ENCODE peak calls at places on chromosome 14, in seven cellular contexts. One of them, this sample, is unnamed.

GRCh38 chr14:72545411-72546311 is 348.2 kb downstream of the DPF3 start:
- DNase-seq in K562: no peak
- DNase-seq in GM12878: no peak
- DNase-seq in HCT116: no peak
- DNase-seq in HepG2: no peak
- DNase-seq in H1: no peak
- DNase-seq in SK-N-SH: no peak
- DNase-seq in this sample: no peak

GRCh38 chr14:103392572-103392971 is 7.4 kb downstream of the MARK3 start:
- DNase-seq in HCT116: no peak
- DNase-seq in GM12878: no peak
- DNase-seq in SK-N-SH: no peak
- DNase-seq in H1: no peak
- DNase-seq in HepG2: no peak
- DNase-seq in K562: no peak
- DNase-seq in this sample: no peak

GRCh38 chr14:68692216-68692615 is 100.7 kb downstream of the ZFP36L1 start:
- DNase-seq in HepG2: no peak
- DNase-seq in GM12878: no peak
- DNase-seq in HCT116: no peak
- DNase-seq in SK-N-SH: no peak
- DNase-seq in H1: no peak
- DNase-seq in K562: no peak
- DNase-seq in this sample: no peak

GRCh38 chr14:44149597-44149996 is 357.5 kb downstream of the FSCB start:
- DNase-seq in HepG2: peak
- DNase-seq in GM12878: no peak
- DNase-seq in HCT116: peak
- DNase-seq in K562: peak
- DNase-seq in H1: peak
- DNase-seq in SK-N-SH: peak
- DNase-seq in this sample: peak

GRCh38 chr14:91946313-91947195 is 940 bp downstream of the FBLN5 start:
- DNase-seq in GM12878: no peak
- DNase-seq in HCT116: no peak
- DNase-seq in HepG2: no peak
- DNase-seq in H1: no peak
- DNase-seq in SK-N-SH: no peak
- DNase-seq in K562: no peak
- DNase-seq in this sample: no peak

GRCh38 chr14:104284107-104284592 is 145.8 kb downstream of the KIF26A start:
- DNase-seq in HCT116: no peak
- DNase-seq in HepG2: no peak
- DNase-seq in K562: no peak
- DNase-seq in H1: no peak
- DNase-seq in SK-N-SH: peak
- DNase-seq in GM12878: no peak
- DNase-seq in this sample: no peak

GRCh38 chr14:67186369-67186768 is 2.9 kb upstream of the GARIN2 start:
- DNase-seq in HepG2: no peak
- DNase-seq in GM12878: no peak
- DNase-seq in H1: no peak
- DNase-seq in SK-N-SH: no peak
- DNase-seq in HCT116: no peak
- DNase-seq in K562: no peak
- DNase-seq in this sample: no peak

GRCh38 chr14:105492966-105493871 is 2.2 kb downstream of the TEDC1 start:
- DNase-seq in GM12878: no peak
- DNase-seq in SK-N-SH: no peak
- DNase-seq in H1: no peak
- DNase-seq in HCT116: no peak
- DNase-seq in HepG2: no peak
- DNase-seq in K562: no peak
- DNase-seq in this sample: no peak

GRCh38 chr14:73909681-73910080 is 23.0 kb downstream of the ZNF410 start:
- DNase-seq in SK-N-SH: no peak
- DNase-seq in HCT116: no peak
- DNase-seq in GM12878: no peak
- DNase-seq in HepG2: no peak
- DNase-seq in H1: no peak
- DNase-seq in K562: no peak
- DNase-seq in this sample: no peak

GRCh38 chr14:95184413-95184790 is 27.1 kb upstream of the DICER1 start:
- DNase-seq in H1: no peak
- DNase-seq in HepG2: no peak
- DNase-seq in HCT116: no peak
- DNase-seq in SK-N-SH: no peak
- DNase-seq in GM12878: no peak
- DNase-seq in K562: no peak
- DNase-seq in this sample: no peak

GRCh38 chr14:90093942-90094595 is 32.3 kb downstream of the KCNK13 start:
- DNase-seq in SK-N-SH: no peak
- DNase-seq in HCT116: no peak
- DNase-seq in HepG2: no peak
- DNase-seq in H1: no peak
- DNase-seq in K562: no peak
- DNase-seq in GM12878: no peak
- DNase-seq in this sample: no peak

GRCh38 chr14:88005978-88006851 is 1.3 kb downstream of the GPR65 start:
- DNase-seq in SK-N-SH: no peak
- DNase-seq in H1: no peak
- DNase-seq in GM12878: peak
- DNase-seq in K562: no peak
- DNase-seq in HepG2: no peak
- DNase-seq in HCT116: no peak
- DNase-seq in this sample: no peak

GRCh38 chr14:79483989-79484388 is 727.3 kb downstream of the DIO2 start:
- DNase-seq in H1: peak
- DNase-seq in K562: no peak
- DNase-seq in GM12878: no peak
- DNase-seq in HCT116: no peak
- DNase-seq in HepG2: no peak
- DNase-seq in SK-N-SH: no peak
- DNase-seq in this sample: no peak

GRCh38 chr14:74574706-74575105 is 37.3 kb downstream of the LTBP2 start:
- DNase-seq in HepG2: no peak
- DNase-seq in K562: no peak
- DNase-seq in H1: no peak
- DNase-seq in GM12878: no peak
- DNase-seq in HCT116: no peak
- DNase-seq in SK-N-SH: no peak
- DNase-seq in this sample: no peak

GRCh38 chr14:52275372-52275771 is 7.9 kb downstream of the PTGDR start:
- DNase-seq in K562: no peak
- DNase-seq in HepG2: no peak
- DNase-seq in HCT116: no peak
- DNase-seq in H1: no peak
- DNase-seq in GM12878: no peak
- DNase-seq in SK-N-SH: no peak
- DNase-seq in this sample: no peak

GRCh38 chr14:55339770-55340169 is 68.5 kb downstream of the FBXO34 start:
- DNase-seq in SK-N-SH: no peak
- DNase-seq in H1: no peak
- DNase-seq in HCT116: no peak
- DNase-seq in GM12878: no peak
- DNase-seq in HepG2: no peak
- DNase-seq in K562: no peak
- DNase-seq in this sample: no peak

GRCh38 chr14:47511829-47512228 is 163.6 kb downstream of the MDGA2 start:
- DNase-seq in SK-N-SH: no peak
- DNase-seq in HCT116: no peak
- DNase-seq in H1: no peak
- DNase-seq in GM12878: no peak
- DNase-seq in HepG2: no peak
- DNase-seq in K562: no peak
- DNase-seq in this sample: no peak

GRCh38 chr14:38611928-38612327 is 356.0 kb upstream of the CLEC14A start:
- DNase-seq in GM12878: no peak
- DNase-seq in K562: no peak
- DNase-seq in HepG2: no peak
- DNase-seq in SK-N-SH: no peak
- DNase-seq in HCT116: no peak
- DNase-seq in H1: no peak
- DNase-seq in this sample: no peak

GRCh38 chr14:50859296-50859624 is 12.6 kb upstream of the ABHD12B start:
- DNase-seq in SK-N-SH: no peak
- DNase-seq in H1: no peak
- DNase-seq in HepG2: no peak
- DNase-seq in GM12878: no peak
- DNase-seq in HCT116: no peak
- DNase-seq in K562: no peak
- DNase-seq in this sample: no peak

GRCh38 chr14:26738571-26738970 is 140.7 kb upstream of the NOVA1 start:
- DNase-seq in H1: no peak
- DNase-seq in GM12878: no peak
- DNase-seq in HCT116: no peak
- DNase-seq in HepG2: no peak
- DNase-seq in K562: no peak
- DNase-seq in SK-N-SH: no peak
- DNase-seq in this sample: no peak

GRCh38 chr14:36333106-36333505 is 12.7 kb upstream of the MBIP start:
- DNase-seq in H1: no peak
- DNase-seq in K562: no peak
- DNase-seq in SK-N-SH: no peak
- DNase-seq in GM12878: no peak
- DNase-seq in HCT116: no peak
- DNase-seq in HepG2: no peak
- DNase-seq in this sample: no peak

GRCh38 chr14:89212386-89213235 is 204.4 kb downstream of the FOXN3 start:
- DNase-seq in HepG2: no peak
- DNase-seq in K562: no peak
- DNase-seq in H1: no peak
- DNase-seq in GM12878: no peak
- DNase-seq in HCT116: no peak
- DNase-seq in SK-N-SH: peak
- DNase-seq in this sample: peak

GRCh38 chr14:56294125-56294524 is 175.9 kb downstream of the PELI2 start:
- DNase-seq in SK-N-SH: no peak
- DNase-seq in H1: no peak
- DNase-seq in HepG2: no peak
- DNase-seq in K562: no peak
- DNase-seq in HCT116: no peak
- DNase-seq in GM12878: no peak
- DNase-seq in this sample: no peak

GRCh38 chr14:81303258-81303935 is 82.6 kb upstream of the GTF2A1 start:
- DNase-seq in SK-N-SH: no peak
- DNase-seq in H1: no peak
- DNase-seq in GM12878: peak
- DNase-seq in HepG2: peak
- DNase-seq in K562: peak
- DNase-seq in HCT116: peak
- DNase-seq in this sample: no peak

GRCh38 chr14:29601559-29602109 is 326.0 kb downstream of the PRKD1 start:
- DNase-seq in GM12878: no peak
- DNase-seq in H1: no peak
- DNase-seq in HepG2: no peak
- DNase-seq in SK-N-SH: no peak
- DNase-seq in K562: no peak
- DNase-seq in HCT116: no peak
- DNase-seq in this sample: no peak

DNA sequence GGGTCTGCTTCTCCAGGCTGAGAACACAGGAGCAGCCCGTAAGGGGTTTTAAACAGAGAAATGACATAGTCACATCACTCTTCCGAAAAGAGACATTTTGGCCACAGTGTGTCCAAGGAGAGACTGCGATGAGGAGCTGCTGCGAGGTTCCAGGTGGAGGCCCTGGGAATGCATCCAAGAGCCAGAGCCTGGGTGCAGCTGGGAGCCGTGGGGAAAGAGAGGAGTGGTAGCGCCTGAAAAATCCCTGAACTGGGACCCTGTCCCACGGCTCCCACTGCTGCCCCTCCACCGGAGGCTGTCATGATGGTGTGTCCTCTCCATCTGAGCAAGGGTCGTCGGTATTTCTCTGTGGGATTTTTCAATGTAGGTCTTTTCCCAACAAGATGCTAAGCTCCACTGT is 146.9 kb downstream of the BCL11B start:
- DNase-seq in H1: no peak
- DNase-seq in K562: no peak
- DNase-seq in HepG2: no peak
- DNase-seq in SK-N-SH: no peak
- DNase-seq in GM12878: no peak
- DNase-seq in HCT116: no peak
- DNase-seq in this sample: no peak
- TF ChIP-seq JUND in H1: no peak
- TF ChIP-seq JUND in K562: no peak
- TF ChIP-seq JUND in HepG2: no peak
- TF ChIP-seq JUND in SK-N-SH: no peak
- TF ChIP-seq JUND in GM12878: no peak
- TF ChIP-seq JUND in HCT116: no peak
- TF ChIP-seq JUND in this sample: no peak

GRCh38 chr14:99884834-99885648 is 91.8 kb downstream of the EML1 start:
- DNase-seq in H1: no peak
- DNase-seq in K562: peak
- DNase-seq in SK-N-SH: peak
- DNase-seq in GM12878: peak
- DNase-seq in HCT116: peak
- DNase-seq in HepG2: peak
- DNase-seq in this sample: peak
- TF ChIP-seq JUND in H1: no peak
- TF ChIP-seq JUND in K562: no peak
- TF ChIP-seq JUND in SK-N-SH: no peak
- TF ChIP-seq JUND in GM12878: no peak
- TF ChIP-seq JUND in HCT116: no peak
- TF ChIP-seq JUND in HepG2: no peak
- TF ChIP-seq JUND in this sample: no peak

GRCh38 chr14:20857630-20858261 is 33.4 kb upstream of the RNASE3 start:
- DNase-seq in H1: no peak
- DNase-seq in SK-N-SH: peak
- DNase-seq in HCT116: peak
- DNase-seq in HepG2: peak
- DNase-seq in K562: peak
- DNase-seq in GM12878: no peak
- DNase-seq in this sample: peak
- TF ChIP-seq JUND in H1: no peak
- TF ChIP-seq JUND in SK-N-SH: no peak
- TF ChIP-seq JUND in HCT116: no peak
- TF ChIP-seq JUND in HepG2: no peak
- TF ChIP-seq JUND in K562: no peak
- TF ChIP-seq JUND in GM12878: no peak
- TF ChIP-seq JUND in this sample: no peak

DNA sequence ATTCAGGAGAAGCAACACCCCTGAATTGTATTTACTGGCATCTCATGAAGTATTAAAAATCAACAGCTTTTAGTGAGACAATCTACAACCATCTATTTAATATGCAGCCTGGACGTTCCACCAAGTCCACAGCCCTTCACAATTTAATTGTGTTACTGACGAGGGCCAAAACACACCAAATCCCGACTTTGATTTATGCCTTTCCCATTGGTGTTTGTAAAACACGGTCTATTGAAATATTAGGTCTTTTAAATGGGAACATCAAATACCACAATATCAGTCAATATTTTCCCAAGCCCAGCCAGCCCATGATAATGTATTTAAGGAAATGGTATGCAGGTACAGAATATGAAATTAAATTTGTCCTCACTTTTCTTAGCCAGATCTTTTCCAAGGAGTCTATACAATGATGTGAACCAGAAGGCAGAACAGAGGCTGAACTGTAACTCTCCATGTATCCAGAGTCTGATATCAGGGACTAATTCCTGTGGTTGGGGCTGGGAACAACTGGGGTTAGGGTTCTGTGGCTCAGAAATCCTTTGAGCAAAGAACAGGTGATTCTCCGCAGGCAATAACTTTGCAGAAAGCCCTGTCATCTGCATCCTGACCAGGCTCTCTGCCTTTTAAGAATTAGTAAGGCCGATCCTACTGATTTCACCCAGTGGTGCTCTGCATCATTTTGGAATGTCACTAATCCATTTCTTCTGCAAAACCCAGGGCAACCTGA is 179.3 kb upstream of the GZMB start:
- DNase-seq in SK-N-SH: no peak
- DNase-seq in H1: no peak
- DNase-seq in HepG2: no peak
- DNase-seq in K562: no peak
- DNase-seq in HCT116: no peak
- DNase-seq in GM12878: no peak
- DNase-seq in this sample: no peak
- TF ChIP-seq JUND in SK-N-SH: no peak
- TF ChIP-seq JUND in H1: no peak
- TF ChIP-seq JUND in HepG2: no peak
- TF ChIP-seq JUND in K562: no peak
- TF ChIP-seq JUND in HCT116: no peak
- TF ChIP-seq JUND in GM12878: no peak
- TF ChIP-seq JUND in this sample: no peak

This sample was measured in T47D.